ENCODE peak calls at places on chromosome 17, in eight cellular contexts. One of them, this sample, is unnamed.

GRCh38 chr17:47729486-47729885 is 3.5 kb upstream of the TBX21 start:
- DNase-seq in retinal pigment epithelial cell: no peak
- DNase-seq in astrocyte of the cerebellum: no peak
- DNase-seq in uterus: no peak
- DNase-seq in HFFc6: no peak
- DNase-seq in right lobe of liver: no peak
- DNase-seq in RWPE1: no peak
- DNase-seq in IMR-90: no peak
- DNase-seq in this sample: no peak

GRCh38 chr17:71107136-71107535 is 937.8 kb downstream of the KCNJ2 start:
- DNase-seq in retinal pigment epithelial cell: no peak
- DNase-seq in astrocyte of the cerebellum: no peak
- DNase-seq in uterus: no peak
- DNase-seq in HFFc6: no peak
- DNase-seq in right lobe of liver: no peak
- DNase-seq in RWPE1: no peak
- DNase-seq in IMR-90: no peak
- DNase-seq in this sample: no peak

GRCh38 chr17:73902416-73903181 is 258.4 kb upstream of the SDK2 start:
- DNase-seq in retinal pigment epithelial cell: no peak
- DNase-seq in astrocyte of the cerebellum: no peak
- DNase-seq in uterus: no peak
- DNase-seq in HFFc6: no peak
- DNase-seq in right lobe of liver: no peak
- DNase-seq in RWPE1: no peak
- DNase-seq in IMR-90: no peak
- DNase-seq in this sample: no peak

GRCh38 chr17:46773676-46774075 is 44.8 kb downstream of the WNT3 start:
- DNase-seq in retinal pigment epithelial cell: no peak
- DNase-seq in astrocyte of the cerebellum: no peak
- DNase-seq in uterus: no peak
- DNase-seq in HFFc6: no peak
- DNase-seq in right lobe of liver: peak; percentile 47
- DNase-seq in RWPE1: no peak
- DNase-seq in IMR-90: no peak
- DNase-seq in this sample: no peak

GRCh38 chr17:79803997-79804855 is 7.3 kb upstream of the CBX8 start:
- DNase-seq in retinal pigment epithelial cell: no peak
- DNase-seq in astrocyte of the cerebellum: no peak
- DNase-seq in uterus: no peak
- DNase-seq in HFFc6: no peak
- DNase-seq in right lobe of liver: no peak
- DNase-seq in RWPE1: no peak
- DNase-seq in IMR-90: no peak
- DNase-seq in this sample: no peak

GRCh38 chr17:73430848-73431247 is 119.0 kb upstream of the CDC42EP4 start:
- DNase-seq in retinal pigment epithelial cell: no peak
- DNase-seq in astrocyte of the cerebellum: no peak
- DNase-seq in uterus: no peak
- DNase-seq in HFFc6: no peak
- DNase-seq in right lobe of liver: no peak
- DNase-seq in RWPE1: no peak
- DNase-seq in IMR-90: no peak
- DNase-seq in this sample: no peak

GRCh38 chr17:57269052-57269451 is 12.7 kb downstream of the MSI2 start:
- DNase-seq in retinal pigment epithelial cell: no peak
- DNase-seq in astrocyte of the cerebellum: no peak
- DNase-seq in uterus: no peak
- DNase-seq in HFFc6: no peak
- DNase-seq in right lobe of liver: no peak
- DNase-seq in RWPE1: no peak
- DNase-seq in IMR-90: no peak
- DNase-seq in this sample: no peak

GRCh38 chr17:13498184-13498583 is 103.5 kb downstream of the HS3ST3A1 start:
- DNase-seq in retinal pigment epithelial cell: no peak
- DNase-seq in astrocyte of the cerebellum: no peak
- DNase-seq in uterus: no peak
- DNase-seq in HFFc6: no peak
- DNase-seq in right lobe of liver: no peak
- DNase-seq in RWPE1: no peak
- DNase-seq in IMR-90: no peak
- DNase-seq in this sample: no peak

GRCh38 chr17:49690256-49690655 is 12.4 kb upstream of the SPOP start:
- DNase-seq in retinal pigment epithelial cell: no peak
- DNase-seq in astrocyte of the cerebellum: no peak
- DNase-seq in uterus: no peak
- DNase-seq in HFFc6: no peak
- DNase-seq in right lobe of liver: no peak
- DNase-seq in RWPE1: no peak
- DNase-seq in IMR-90: no peak
- DNase-seq in this sample: no peak

GRCh38 chr17:81910840-81911276 is 341 bp downstream of the PCYT2 start:
- DNase-seq in retinal pigment epithelial cell: no peak
- DNase-seq in astrocyte of the cerebellum: no peak
- DNase-seq in uterus: peak; percentile 46
- DNase-seq in HFFc6: no peak
- DNase-seq in right lobe of liver: no peak
- DNase-seq in RWPE1: no peak
- DNase-seq in IMR-90: no peak
- DNase-seq in this sample: no peak

GRCh38 chr17:48282303-48282702 is 147.7 kb downstream of the SKAP1 start:
- DNase-seq in retinal pigment epithelial cell: no peak
- DNase-seq in astrocyte of the cerebellum: no peak
- DNase-seq in uterus: no peak
- DNase-seq in HFFc6: no peak
- DNase-seq in right lobe of liver: no peak
- DNase-seq in RWPE1: no peak
- DNase-seq in IMR-90: no peak
- DNase-seq in this sample: no peak

GRCh38 chr17:49338883-49339282 is 23.2 kb downstream of the ZNF652 start:
- DNase-seq in retinal pigment epithelial cell: no peak
- DNase-seq in astrocyte of the cerebellum: no peak
- DNase-seq in uterus: no peak
- DNase-seq in HFFc6: no peak
- DNase-seq in right lobe of liver: no peak
- DNase-seq in RWPE1: no peak
- DNase-seq in IMR-90: no peak
- DNase-seq in this sample: no peak

GRCh38 chr17:17328251-17328650 is 25.1 kb downstream of the NT5M start:
- DNase-seq in retinal pigment epithelial cell: no peak
- DNase-seq in astrocyte of the cerebellum: no peak
- DNase-seq in uterus: no peak
- DNase-seq in HFFc6: no peak
- DNase-seq in right lobe of liver: no peak
- DNase-seq in RWPE1: no peak
- DNase-seq in IMR-90: no peak
- DNase-seq in this sample: no peak

GRCh38 chr17:59669944-59670343 is 37.3 kb downstream of the PTRH2 start:
- DNase-seq in retinal pigment epithelial cell: no peak
- DNase-seq in astrocyte of the cerebellum: no peak
- DNase-seq in uterus: no peak
- DNase-seq in HFFc6: no peak
- DNase-seq in right lobe of liver: no peak
- DNase-seq in RWPE1: no peak
- DNase-seq in IMR-90: no peak
- DNase-seq in this sample: no peak

GRCh38 chr17:1553354-1554266 is 9.0 kb downstream of the PITPNA start:
- DNase-seq in retinal pigment epithelial cell: no peak
- DNase-seq in astrocyte of the cerebellum: no peak
- DNase-seq in uterus: no peak
- DNase-seq in HFFc6: no peak
- DNase-seq in right lobe of liver: peak; percentile 76
- DNase-seq in RWPE1: no peak
- DNase-seq in IMR-90: no peak
- DNase-seq in this sample: no peak

GRCh38 chr17:205176-205538 is 23.7 kb upstream of the DOC2B start:
- DNase-seq in retinal pigment epithelial cell: no peak
- DNase-seq in astrocyte of the cerebellum: no peak
- DNase-seq in uterus: no peak
- DNase-seq in HFFc6: no peak
- DNase-seq in right lobe of liver: no peak
- DNase-seq in RWPE1: no peak
- DNase-seq in IMR-90: no peak
- DNase-seq in this sample: no peak

GRCh38 chr17:20073056-20073979 is 64.2 kb downstream of the SPECC1 start:
- DNase-seq in retinal pigment epithelial cell: no peak
- DNase-seq in astrocyte of the cerebellum: no peak
- DNase-seq in uterus: peak; percentile 41
- DNase-seq in HFFc6: no peak
- DNase-seq in right lobe of liver: no peak
- DNase-seq in RWPE1: no peak
- DNase-seq in IMR-90: peak; percentile 10
- DNase-seq in this sample: no peak

GRCh38 chr17:10200016-10200415 is 1.6 kb upstream of the GAS7 start:
- DNase-seq in retinal pigment epithelial cell: no peak
- DNase-seq in astrocyte of the cerebellum: no peak
- DNase-seq in uterus: no peak
- DNase-seq in HFFc6: no peak
- DNase-seq in right lobe of liver: no peak
- DNase-seq in RWPE1: no peak
- DNase-seq in IMR-90: no peak
- DNase-seq in this sample: no peak

GRCh38 chr17:7552621-7553051 is 3.8 kb downstream of the TNFSF12 start:
- DNase-seq in retinal pigment epithelial cell: no peak
- DNase-seq in astrocyte of the cerebellum: no peak
- DNase-seq in uterus: no peak
- DNase-seq in HFFc6: no peak
- DNase-seq in right lobe of liver: no peak
- DNase-seq in RWPE1: no peak
- DNase-seq in IMR-90: no peak
- DNase-seq in this sample: no peak

GRCh38 chr17:41772218-41772585 is 14.3 kb downstream of the JUP start:
- DNase-seq in retinal pigment epithelial cell: no peak
- DNase-seq in astrocyte of the cerebellum: no peak
- DNase-seq in uterus: no peak
- DNase-seq in HFFc6: no peak
- DNase-seq in right lobe of liver: peak; percentile 63
- DNase-seq in RWPE1: peak; percentile 70
- DNase-seq in IMR-90: no peak
- DNase-seq in this sample: no peak
- TF ChIP-seq CTCF in retinal pigment epithelial cell: no peak
- TF ChIP-seq CTCF in astrocyte of the cerebellum: no peak
- TF ChIP-seq CTCF in uterus: no peak
- TF ChIP-seq CTCF in HFFc6: no peak
- TF ChIP-seq CTCF in right lobe of liver: no peak
- TF ChIP-seq CTCF in RWPE1: no peak
- TF ChIP-seq CTCF in IMR-90: no peak
- TF ChIP-seq CTCF in this sample: no peak

DNA sequence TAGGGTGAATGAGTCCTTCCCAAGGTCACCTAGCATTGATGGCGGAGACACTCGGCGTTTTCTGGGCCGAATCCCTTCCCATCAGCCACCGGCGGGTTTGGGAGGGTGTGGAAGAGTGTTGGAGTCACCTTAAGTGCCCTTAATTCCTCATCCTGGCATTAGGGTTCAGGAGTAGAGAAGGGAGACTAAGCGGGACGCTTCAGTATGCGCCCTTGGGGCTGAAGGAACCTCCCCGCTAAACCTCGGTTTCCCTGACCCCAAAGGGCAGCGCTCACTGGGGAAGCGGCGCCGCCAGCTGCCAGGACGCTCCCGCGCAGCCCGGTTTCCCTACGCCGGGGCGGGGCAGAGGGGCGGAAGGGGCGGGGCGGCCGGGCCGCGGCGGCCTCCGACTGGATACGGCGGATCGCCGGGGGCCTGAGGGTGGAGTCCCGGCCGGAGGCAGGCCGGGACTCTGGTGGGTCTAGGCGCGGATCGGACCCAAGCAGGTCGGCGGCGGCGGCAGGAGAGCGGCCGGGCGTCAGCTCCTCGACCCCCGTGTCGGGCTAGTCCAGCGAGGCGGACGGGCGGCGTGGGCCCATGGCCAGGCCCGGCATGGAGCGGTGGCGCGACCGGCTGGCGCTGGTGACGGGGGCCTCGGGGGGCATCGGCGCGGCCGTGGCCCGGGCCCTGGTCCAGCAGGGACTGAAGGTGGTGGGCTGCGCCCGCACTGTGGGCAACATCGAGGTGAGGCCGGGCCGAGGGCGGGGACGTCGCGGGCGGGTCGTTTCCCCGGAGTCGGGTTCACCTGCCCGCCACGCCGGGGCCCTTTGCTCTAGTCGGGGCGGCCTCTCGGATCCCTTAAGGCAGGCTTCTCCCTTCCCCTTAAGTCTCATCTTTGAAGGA is at the start of gene DHRS11:
- DNase-seq in retinal pigment epithelial cell: no peak
- DNase-seq in astrocyte of the cerebellum: no peak
- DNase-seq in uterus: peak; percentile 83
- DNase-seq in HFFc6: peak; percentile 57
- DNase-seq in right lobe of liver: peak; percentile 90
- DNase-seq in RWPE1: peak; percentile 92
- DNase-seq in IMR-90: peak; percentile 64
- DNase-seq in this sample: no peak
- TF ChIP-seq CTCF in retinal pigment epithelial cell: no peak
- TF ChIP-seq CTCF in astrocyte of the cerebellum: no peak
- TF ChIP-seq CTCF in uterus: no peak
- TF ChIP-seq CTCF in HFFc6: no peak
- TF ChIP-seq CTCF in right lobe of liver: peak; percentile 19
- TF ChIP-seq CTCF in RWPE1: no peak
- TF ChIP-seq CTCF in IMR-90: peak; percentile 3
- TF ChIP-seq CTCF in this sample: no peak

GRCh38 chr17:45262516-45263476 is 902 bp upstream of the SPATA32 start:
- DNase-seq in retinal pigment epithelial cell: no peak
- DNase-seq in astrocyte of the cerebellum: peak; percentile 36
- DNase-seq in uterus: no peak
- DNase-seq in HFFc6: no peak
- DNase-seq in right lobe of liver: peak; percentile 42
- DNase-seq in RWPE1: no peak
- DNase-seq in IMR-90: peak; percentile 73
- DNase-seq in this sample: no peak
- TF ChIP-seq CTCF in retinal pigment epithelial cell: no peak
- TF ChIP-seq CTCF in astrocyte of the cerebellum: peak; percentile 26
- TF ChIP-seq CTCF in uterus: no peak
- TF ChIP-seq CTCF in HFFc6: no peak
- TF ChIP-seq CTCF in right lobe of liver: no peak
- TF ChIP-seq CTCF in RWPE1: no peak
- TF ChIP-seq CTCF in IMR-90: no peak
- TF ChIP-seq CTCF in this sample: no peak

DNA sequence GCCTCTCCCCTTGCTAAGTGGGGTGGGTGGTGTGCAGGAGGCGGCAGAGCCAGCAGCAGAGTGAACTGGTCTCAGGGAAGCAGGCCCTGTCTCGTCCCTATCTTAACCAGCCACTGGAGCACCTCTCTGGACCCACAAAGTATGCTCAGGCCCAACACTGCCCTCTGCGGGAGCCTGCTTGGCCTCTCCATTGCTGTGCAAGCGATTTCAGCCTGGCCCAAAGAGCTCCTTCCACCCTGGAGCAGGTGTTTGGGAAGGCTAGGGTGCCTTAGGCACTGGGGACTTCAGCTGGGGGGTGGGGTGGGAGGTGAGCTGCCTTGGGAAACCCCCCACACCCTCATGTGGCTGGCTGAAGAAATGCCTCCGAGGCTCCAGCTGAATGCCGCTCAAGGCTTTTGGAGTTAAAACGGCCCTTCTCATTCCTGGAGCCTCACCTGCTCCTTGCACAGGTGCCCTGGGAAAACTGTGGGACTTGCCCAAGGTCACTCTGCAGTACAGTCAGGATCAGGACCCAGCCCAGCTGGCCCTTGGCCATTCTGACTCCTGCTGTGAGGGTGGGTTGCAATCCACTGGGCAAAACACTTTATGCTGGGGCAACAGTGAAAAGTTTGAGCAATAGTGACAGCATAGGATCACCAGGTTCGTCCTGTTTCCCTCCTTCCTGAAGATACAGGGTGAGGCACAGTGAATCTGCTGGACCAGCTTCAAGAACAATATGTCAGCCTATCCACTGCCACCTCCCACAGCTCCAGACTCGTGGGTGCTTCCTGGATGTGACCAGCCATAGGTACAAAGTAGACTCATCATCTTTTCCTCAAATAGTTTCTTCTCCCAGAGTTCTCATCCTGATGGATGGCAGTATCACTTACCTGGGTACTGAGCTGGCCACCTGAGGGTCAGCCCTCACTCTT is 5.9 kb upstream of the UBE2O start:
- DNase-seq in retinal pigment epithelial cell: no peak
- DNase-seq in astrocyte of the cerebellum: peak; percentile 18
- DNase-seq in uterus: no peak
- DNase-seq in HFFc6: peak; percentile 54
- DNase-seq in right lobe of liver: peak; percentile 75
- DNase-seq in RWPE1: peak; percentile 60
- DNase-seq in IMR-90: peak; percentile 64
- DNase-seq in this sample: no peak
- TF ChIP-seq CTCF in retinal pigment epithelial cell: peak; percentile 73
- TF ChIP-seq CTCF in astrocyte of the cerebellum: peak; percentile 69
- TF ChIP-seq CTCF in uterus: no peak
- TF ChIP-seq CTCF in HFFc6: peak; percentile 74
- TF ChIP-seq CTCF in right lobe of liver: peak; percentile 39
- TF ChIP-seq CTCF in RWPE1: peak; percentile 61
- TF ChIP-seq CTCF in IMR-90: peak; percentile 77
- TF ChIP-seq CTCF in this sample: peak; percentile 79

This sample was measured in epithelial cell of proximal tubule.